ENCODE peak calls at places on chromosomes 12 and 14, in seven cellular contexts. Q, Z, I, D, S, B and J are unnamed samples.

GRCh38 chr12:75877588-75878381 is 153.8 kb downstream of the PHLDA1 start:
- DNase-seq in S (no peak), Q (no peak), B (no peak), D (peak), I (no peak), Z (no peak), J (no peak)

GRCh38 chr14:75854247-75854799 is 127.5 kb downstream of the TGFB3 start:
- DNase-seq in I (no peak), S (no peak), B (no peak), Z (no peak), D (no peak), Q (no peak), J (no peak)

GRCh38 chr14:101476931-101477553 is 84.3 kb upstream of the DIO3 start:
- DNase-seq in I (no peak), Z (no peak), S (no peak), D (peak), B (no peak), Q (no peak), J (no peak)

GRCh38 chr14:80202888-80203562 is 8.3 kb downstream of the DIO2 start:
- DNase-seq in Q (peak), D (no peak), Z (no peak), B (no peak), I (peak), S (peak), J (no peak)

GRCh38 chr14:84017533-84017932 is 1512.4 kb upstream of the FLRT2 start:
- DNase-seq in S (no peak), B (no peak), Q (no peak), I (no peak), D (no peak), Z (no peak), J (no peak)

GRCh38 chr12:54560374-54560858 is 11.0 kb downstream of the PDE1B start:
- DNase-seq in Z (peak), D (peak), Q (no peak), S (peak), I (peak), B (peak), J (no peak)

GRCh38 chr12:47328831-47329545 is 249.2 kb upstream of the AMIGO2 start:
- DNase-seq in Q (no peak), Z (no peak), B (no peak), S (no peak), D (no peak), I (no peak), J (no peak)

GRCh38 chr14:29810657-29811056 is 117.0 kb downstream of the PRKD1 start:
- DNase-seq in S (no peak), I (no peak), D (no peak), Z (no peak), Q (no peak), B (no peak), J (no peak)

GRCh38 chr14:48957486-48957885 is 628.7 kb downstream of the RPS29 start:
- DNase-seq in S (no peak), I (no peak), B (no peak), D (no peak), Z (no peak), Q (no peak), J (no peak)

GRCh38 chr12:23014749-23015148 is 389.8 kb downstream of the ETNK1 start:
- DNase-seq in Z (no peak), D (no peak), S (no peak), B (no peak), I (no peak), Q (no peak), J (no peak)

GRCh38 chr14:92680781-92681650 is 67.4 kb downstream of the LGMN start:
- DNase-seq in S (peak), Z (no peak), Q (peak), D (peak), I (peak), B (peak), J (peak)

GRCh38 chr14:68651652-68652432 is 141.0 kb downstream of the ZFP36L1 start:
- DNase-seq in D (no peak), I (no peak), Z (no peak), B (no peak), S (no peak), Q (no peak), J (peak)

GRCh38 chr12:46358791-46359666 is 13.5 kb downstream of the SLC38A2 start:
- DNase-seq in B (no peak), I (no peak), S (no peak), D (no peak), Z (no peak), Q (no peak), J (no peak)

GRCh38 chr12:57803317-57803893 is 15.1 kb downstream of the AVIL start:
- DNase-seq in I (peak), D (peak), S (peak), Z (no peak), Q (peak), B (no peak), J (no peak)

GRCh38 chr14:50101417-50101816 is 15.0 kb downstream of the VCPKMT start:
- DNase-seq in S (no peak), Z (no peak), B (no peak), Q (no peak), I (no peak), D (peak), J (no peak)

GRCh38 chr14:103230658-103231334 is 103.2 kb upstream of the EIF5 start:
- DNase-seq in I (no peak), Z (no peak), S (no peak), B (no peak), Q (no peak), D (no peak), J (no peak)

GRCh38 chr12:76946451-76946850 is 67.6 kb upstream of the CSRP2 start:
- DNase-seq in Q (no peak), Z (no peak), B (no peak), D (no peak), I (no peak), S (no peak), J (no peak)